ENCODE peak calls at places on chromosomes 16 and 17, in five cellular contexts. T, P, X, R and G are unnamed samples.

GRCh38 chr16:64437706-64438329 is 684.0 kb downstream of the CDH11 start:
- DNase-seq in T (no peak), P (no peak), X (no peak), R (peak; percentile 42), G (no peak)

GRCh38 chr16:30030841-30031413 is at the start of gene TLCD3B:
- DNase-seq in T (no peak), P (no peak), X (no peak), R (no peak), G (no peak)

GRCh38 chr16:468072-468821 is 42.8 kb downstream of the RAB11FIP3 start:
- DNase-seq in T (no peak), P (no peak), X (peak; percentile 20), R (no peak), G (no peak)

GRCh38 chr16:58464047-58464915 is 35.7 kb upstream of the NDRG4 start:
- DNase-seq in T (no peak), P (no peak), X (no peak), R (no peak), G (peak; percentile 29)

GRCh38 chr17:29585080-29585751 is 4.2 kb downstream of the GIT1 start:
- DNase-seq in T (no peak), P (no peak), X (peak; percentile 30), R (peak; percentile 57), G (no peak)

GRCh38 chr17:31385428-31386285 is 5.8 kb upstream of the RAB11FIP4 start:
- DNase-seq in T (no peak), P (no peak), X (no peak), R (no peak), G (no peak)

GRCh38 chr16:86483-86952 is 8.5 kb downstream of the MPG start:
- DNase-seq in T (no peak), P (no peak), X (no peak), R (no peak), G (no peak)

GRCh38 chr17:9924735-9925191 is 19.7 kb upstream of the RCVRN start:
- DNase-seq in T (peak; percentile 42), P (no peak), X (peak; percentile 54), R (peak; percentile 39), G (no peak)

GRCh38 chr16:12392585-12393089 is 411.1 kb downstream of the CPPED1 start:
- DNase-seq in T (no peak), P (peak; percentile 10), X (no peak), R (no peak), G (no peak)

GRCh38 chr16:1938910-1939309 is 4.1 kb downstream of the MSRB1 start:
- DNase-seq in T (no peak), P (no peak), X (no peak), R (no peak), G (no peak)

GRCh38 chr17:60327122-60327869 is 64.6 kb downstream of the USP32 start:
- DNase-seq in T (no peak), P (no peak), X (no peak), R (no peak), G (no peak)

GRCh38 chr17:21043296-21044232 is 753 bp upstream of the USP22 start:
- DNase-seq in T (peak; percentile 98), P (peak; percentile 98), X (peak; percentile 96), R (peak; percentile 98), G (peak; percentile 98)

GRCh38 chr16:14013571-14014283 is 57.4 kb upstream of the MRTFB start:
- DNase-seq in T (no peak), P (no peak), X (no peak), R (peak; percentile 17), G (no peak)

GRCh38 chr17:5705081-5705875 is 121.0 kb upstream of the NLRP1 start:
- DNase-seq in T (no peak), P (no peak), X (peak; percentile 20), R (peak; percentile 11), G (no peak)

GRCh38 chr17:62892870-62893338 is 73.1 kb upstream of the TANC2 start:
- DNase-seq in T (peak; percentile 67), P (peak; percentile 35), X (no peak), R (peak; percentile 83), G (peak; percentile 40)

GRCh38 chr17:27475070-27475673 is 18.9 kb downstream of the KSR1 start:
- DNase-seq in T (no peak), P (no peak), X (no peak), R (no peak), G (no peak)

GRCh38 chr16:89422527-89422904 is 67.8 kb downstream of the ANKRD11 start:
- DNase-seq in T (no peak), P (no peak), X (no peak), R (peak; percentile 75), G (no peak)

GRCh38 chr16:2860826-2861567 is 3.0 kb upstream of the PRSS22 start:
- DNase-seq in T (no peak), P (no peak), X (peak; percentile 71), R (no peak), G (no peak)

GRCh38 chr16:68070811-68071546 is 14.2 kb upstream of the NFATC3 start:
- DNase-seq in T (no peak), P (no peak), X (no peak), R (no peak), G (no peak)

GRCh38 chr16:78195868-78196267 is 96.4 kb downstream of the WWOX start:
- DNase-seq in T (no peak), P (no peak), X (no peak), R (no peak), G (no peak)

GRCh38 chr16:75695708-75696107 is 5.6 kb downstream of the DUXB start:
- DNase-seq in T (no peak), P (no peak), X (peak; percentile 46), R (no peak), G (no peak)

GRCh38 chr16:17166095-17166494 is 304.7 kb downstream of the XYLT1 start:
- DNase-seq in T (no peak), P (no peak), X (no peak), R (no peak), G (no peak)

GRCh38 chr17:83200231-83200699 is 120.9 kb downstream of the METRNL start:
- DNase-seq in T (peak; percentile 51), P (peak; percentile 63), X (no peak), R (no peak), G (peak; percentile 70)

GRCh38 chr17:16417896-16418683 is 2.7 kb downstream of the TRPV2 start:
- DNase-seq in T (no peak), P (no peak), X (no peak), R (no peak), G (no peak)

GRCh38 chr17:7295230-7296180 is 1.1 kb upstream of the YBX2 start:
- DNase-seq in T (no peak), P (no peak), X (no peak), R (no peak), G (no peak)

GRCh38 chr17:78325076-78325712 is 34.7 kb downstream of the SOCS3 start:
- DNase-seq in T (no peak), P (peak; percentile 49), X (no peak), R (peak; percentile 57), G (no peak)

GRCh38 chr16:31016018-31016417 is 5.6 kb upstream of the STX1B start:
- DNase-seq in T (no peak), P (no peak), X (no peak), R (no peak), G (no peak)

GRCh38 chr16:180921-181667 is 835 bp downstream of the HBQ1 start:
- DNase-seq in T (peak; percentile 50), P (peak; percentile 82), X (peak; percentile 95), R (peak; percentile 71), G (peak; percentile 84)

GRCh38 chr17:56540791-56541190 is 52.7 kb upstream of the NOG start:
- DNase-seq in T (no peak), P (no peak), X (no peak), R (no peak), G (no peak)

GRCh38 chr17:56688151-56688550 is 94.7 kb downstream of the NOG start:
- DNase-seq in T (no peak), P (no peak), X (no peak), R (no peak), G (no peak)

GRCh38 chr17:68101075-68101991 is 65.8 kb downstream of the KPNA2 start:
- DNase-seq in T (peak; percentile 95), P (peak; percentile 96), X (peak; percentile 76), R (peak; percentile 89), G (peak; percentile 95)
- TF ChIP-seq POLR2AphosphoS5 in T (peak; percentile 90), P (peak; percentile 94), X (no peak), R (peak; percentile 71), G (peak; percentile 95)

GRCh38 chr16:86353185-86353584 is 157.1 kb upstream of the FOXF1 start:
- DNase-seq in T (no peak), P (no peak), X (no peak), R (no peak), G (no peak)
- TF ChIP-seq CTCF in T (no peak), P (no peak), X (no peak), R (no peak), G (no peak)

DNA sequence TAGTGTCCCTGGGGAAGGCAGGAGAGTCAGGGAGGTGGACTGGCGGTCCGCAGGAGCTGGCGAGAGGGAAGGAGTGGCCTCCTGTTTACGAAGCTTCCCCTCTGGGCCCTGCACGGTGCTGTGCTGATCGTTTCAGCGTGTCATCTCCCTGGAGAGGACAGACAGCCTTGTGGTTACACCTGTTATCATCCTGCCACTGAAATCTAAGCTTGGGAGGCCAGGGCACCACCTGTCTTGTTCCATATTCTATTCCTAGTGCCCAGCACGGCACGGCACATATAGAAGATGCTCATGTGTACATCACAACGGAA is 8.5 kb downstream of the WDR81 start:
- DNase-seq in T (no peak), P (no peak), X (no peak), R (no peak), G (no peak)
- H3K36me3 ChIP-seq in T (no peaks in the 10 kb centered on the region), P (peaks cover 16% of the 10 kb centered on the region), X (peaks cover 16% of the 10 kb centered on the region), R (no peaks in the 10 kb centered on the region), G (peaks cover 96% of the 10 kb centered on the region)

GRCh38 chr17:44272954-44273353 is 5.0 kb upstream of the SLC4A1 start:
- DNase-seq in T (no peak), P (no peak), X (no peak), R (no peak), G (no peak)

GRCh38 chr17:44269795-44270320 is 1.9 kb upstream of the SLC4A1 start:
- DNase-seq in T (no peak), P (no peak), X (no peak), R (no peak), G (no peak)

GRCh38 chr17:44272321-44272951 is 4.5 kb upstream of the SLC4A1 start:
- DNase-seq in T (no peak), P (no peak), X (no peak), R (no peak), G (no peak)

GRCh38 chr17:44269118-44269794 is 1.3 kb upstream of the SLC4A1 start:
- DNase-seq in T (no peak), P (no peak), X (peak; percentile 70), R (no peak), G (no peak)

GRCh38 chr17:44273607-44274006 is 5.7 kb upstream of the SLC4A1 start:
- DNase-seq in T (no peak), P (no peak), X (no peak), R (no peak), G (no peak)
- TF ChIP-seq POLR2AphosphoS5 in T (no peak), P (no peak), X (no peak), R (no peak), G (no peak)

GRCh38 chr17:43983515-43984411 is 20.7 kb upstream of the NAGS start:
- DNase-seq in T (no peak), P (peak; percentile 34), X (peak; percentile 79), R (no peak), G (peak; percentile 84)
- TF ChIP-seq CTCF in T (no peak), P (no peak), X (peak; percentile 40), R (peak; percentile 43), G (no peak)